ENCODE peak calls at places on chromosomes 4 and X, in nine cellular contexts. One of them, this sample, is unnamed.

GRCh38 chr4:150010525-150011126 is 67.6 kb upstream of the DCLK2 start:
- DNase-seq in trophoblast cell: peak; percentile 78
- DNase-seq in SW480: peak; percentile 59
- DNase-seq in activated CD4-positive, alpha-beta T cell treated with anti-CD3 and anti-CD28 coated beads for 36 hours: peak; percentile 19
- DNase-seq in NCI-H524: peak; percentile 12
- DNase-seq in heart left ventricle: peak; percentile 33
- DNase-seq in mucosa of descending colon: peak; percentile 77
- DNase-seq in neural crest cell: peak; percentile 4
- DNase-seq in C1 segment of cervical spinal cord: no peak
- DNase-seq in this sample: peak; percentile 66

GRCh38 chrX:11470231-11470630 is 177.0 kb downstream of the AMELX start:
- DNase-seq in mucosa of descending colon: no peak
- DNase-seq in C1 segment of cervical spinal cord: no peak
- DNase-seq in heart left ventricle: no peak
- DNase-seq in SW480: no peak
- DNase-seq in trophoblast cell: no peak
- DNase-seq in neural crest cell: no peak
- DNase-seq in activated CD4-positive, alpha-beta T cell treated with anti-CD3 and anti-CD28 coated beads for 36 hours: no peak
- DNase-seq in NCI-H524: no peak
- DNase-seq in this sample: no peak

GRCh38 chrX:109826954-109827708 is 94.1 kb upstream of the ACSL4 start:
- DNase-seq in activated CD4-positive, alpha-beta T cell treated with anti-CD3 and anti-CD28 coated beads for 36 hours: no peak
- DNase-seq in C1 segment of cervical spinal cord: no peak
- DNase-seq in SW480: peak; percentile 57
- DNase-seq in neural crest cell: no peak
- DNase-seq in heart left ventricle: no peak
- DNase-seq in mucosa of descending colon: no peak
- DNase-seq in NCI-H524: no peak
- DNase-seq in trophoblast cell: peak; percentile 80
- DNase-seq in this sample: no peak

GRCh38 chrX:112642349-112642748 is 37.4 kb downstream of the LHFPL1 start:
- DNase-seq in mucosa of descending colon: peak; percentile 23
- DNase-seq in SW480: peak; percentile 46
- DNase-seq in C1 segment of cervical spinal cord: peak; percentile 17
- DNase-seq in neural crest cell: peak; percentile 49
- DNase-seq in activated CD4-positive, alpha-beta T cell treated with anti-CD3 and anti-CD28 coated beads for 36 hours: peak; percentile 17
- DNase-seq in NCI-H524: peak; percentile 56
- DNase-seq in heart left ventricle: peak; percentile 26
- DNase-seq in trophoblast cell: peak; percentile 77
- DNase-seq in this sample: peak; percentile 46

GRCh38 chr4:122665148-122665547 is 44.3 kb upstream of the IL21 start:
- DNase-seq in C1 segment of cervical spinal cord: no peak
- DNase-seq in neural crest cell: no peak
- DNase-seq in heart left ventricle: no peak
- DNase-seq in SW480: no peak
- DNase-seq in mucosa of descending colon: no peak
- DNase-seq in NCI-H524: no peak
- DNase-seq in trophoblast cell: peak; percentile 6
- DNase-seq in activated CD4-positive, alpha-beta T cell treated with anti-CD3 and anti-CD28 coated beads for 36 hours: no peak
- DNase-seq in this sample: no peak

GRCh38 chrX:41137589-41137988 is 52.3 kb downstream of the USP9X start:
- DNase-seq in neural crest cell: no peak
- DNase-seq in heart left ventricle: no peak
- DNase-seq in mucosa of descending colon: no peak
- DNase-seq in C1 segment of cervical spinal cord: no peak
- DNase-seq in activated CD4-positive, alpha-beta T cell treated with anti-CD3 and anti-CD28 coated beads for 36 hours: no peak
- DNase-seq in trophoblast cell: peak; percentile 37
- DNase-seq in SW480: no peak
- DNase-seq in NCI-H524: no peak
- DNase-seq in this sample: no peak

GRCh38 chr4:173332963-173333657 is 1.0 kb downstream of the HMGB2 start:
- DNase-seq in NCI-H524: no peak
- DNase-seq in mucosa of descending colon: peak; percentile 26
- DNase-seq in trophoblast cell: peak; percentile 14
- DNase-seq in SW480: peak; percentile 25
- DNase-seq in heart left ventricle: no peak
- DNase-seq in activated CD4-positive, alpha-beta T cell treated with anti-CD3 and anti-CD28 coated beads for 36 hours: peak; percentile 43
- DNase-seq in neural crest cell: no peak
- DNase-seq in C1 segment of cervical spinal cord: no peak
- DNase-seq in this sample: no peak

GRCh38 chr4:145792429-145792828 is 112.5 kb downstream of the C4orf51 start:
- DNase-seq in C1 segment of cervical spinal cord: no peak
- DNase-seq in NCI-H524: no peak
- DNase-seq in mucosa of descending colon: no peak
- DNase-seq in SW480: no peak
- DNase-seq in trophoblast cell: no peak
- DNase-seq in heart left ventricle: no peak
- DNase-seq in neural crest cell: no peak
- DNase-seq in activated CD4-positive, alpha-beta T cell treated with anti-CD3 and anti-CD28 coated beads for 36 hours: no peak
- DNase-seq in this sample: no peak

GRCh38 chr4:107615809-107616208 is 104.2 kb downstream of the PAPSS1 start:
- DNase-seq in SW480: no peak
- DNase-seq in mucosa of descending colon: no peak
- DNase-seq in neural crest cell: no peak
- DNase-seq in trophoblast cell: no peak
- DNase-seq in C1 segment of cervical spinal cord: no peak
- DNase-seq in activated CD4-positive, alpha-beta T cell treated with anti-CD3 and anti-CD28 coated beads for 36 hours: no peak
- DNase-seq in heart left ventricle: no peak
- DNase-seq in NCI-H524: no peak
- DNase-seq in this sample: no peak

GRCh38 chrX:115021121-115021520 is 3.7 kb upstream of the IL13RA2 start:
- DNase-seq in SW480: no peak
- DNase-seq in mucosa of descending colon: no peak
- DNase-seq in C1 segment of cervical spinal cord: no peak
- DNase-seq in NCI-H524: peak; percentile 11
- DNase-seq in neural crest cell: no peak
- DNase-seq in trophoblast cell: peak; percentile 22
- DNase-seq in heart left ventricle: no peak
- DNase-seq in activated CD4-positive, alpha-beta T cell treated with anti-CD3 and anti-CD28 coated beads for 36 hours: no peak
- DNase-seq in this sample: no peak

GRCh38 chrX:120315776-120316175 is 4.5 kb upstream of the TMEM255A start:
- DNase-seq in trophoblast cell: peak; percentile 49
- DNase-seq in neural crest cell: no peak
- DNase-seq in NCI-H524: no peak
- DNase-seq in activated CD4-positive, alpha-beta T cell treated with anti-CD3 and anti-CD28 coated beads for 36 hours: no peak
- DNase-seq in C1 segment of cervical spinal cord: no peak
- DNase-seq in mucosa of descending colon: no peak
- DNase-seq in SW480: peak; percentile 89
- DNase-seq in heart left ventricle: no peak
- DNase-seq in this sample: no peak

GRCh38 chr4:162838671-162839070 is 328.0 kb downstream of the NAF1 start:
- DNase-seq in trophoblast cell: peak; percentile 82
- DNase-seq in neural crest cell: no peak
- DNase-seq in mucosa of descending colon: peak; percentile 78
- DNase-seq in NCI-H524: no peak
- DNase-seq in heart left ventricle: no peak
- DNase-seq in activated CD4-positive, alpha-beta T cell treated with anti-CD3 and anti-CD28 coated beads for 36 hours: no peak
- DNase-seq in SW480: no peak
- DNase-seq in C1 segment of cervical spinal cord: no peak
- DNase-seq in this sample: no peak

GRCh38 chr4:140884431-140885058 is 128.4 kb upstream of the TBC1D9 start:
- DNase-seq in mucosa of descending colon: peak; percentile 65
- DNase-seq in NCI-H524: peak; percentile 19
- DNase-seq in activated CD4-positive, alpha-beta T cell treated with anti-CD3 and anti-CD28 coated beads for 36 hours: peak; percentile 49
- DNase-seq in C1 segment of cervical spinal cord: peak; percentile 4
- DNase-seq in SW480: peak; percentile 60
- DNase-seq in heart left ventricle: peak; percentile 47
- DNase-seq in trophoblast cell: peak; percentile 76
- DNase-seq in neural crest cell: peak; percentile 22
- DNase-seq in this sample: peak; percentile 48

GRCh38 chr4:36056128-36056527 is 188.2 kb downstream of the ARAP2 start:
- DNase-seq in mucosa of descending colon: peak; percentile 44
- DNase-seq in SW480: no peak
- DNase-seq in activated CD4-positive, alpha-beta T cell treated with anti-CD3 and anti-CD28 coated beads for 36 hours: no peak
- DNase-seq in NCI-H524: no peak
- DNase-seq in neural crest cell: no peak
- DNase-seq in heart left ventricle: no peak
- DNase-seq in trophoblast cell: no peak
- DNase-seq in C1 segment of cervical spinal cord: no peak
- DNase-seq in this sample: no peak

GRCh38 chr4:142405021-142405991 is 440.8 kb downstream of the INPP4B start:
- DNase-seq in NCI-H524: no peak
- DNase-seq in activated CD4-positive, alpha-beta T cell treated with anti-CD3 and anti-CD28 coated beads for 36 hours: peak; percentile 78
- DNase-seq in C1 segment of cervical spinal cord: peak; percentile 68
- DNase-seq in trophoblast cell: peak; percentile 31
- DNase-seq in mucosa of descending colon: peak; percentile 56
- DNase-seq in SW480: peak; percentile 66
- DNase-seq in neural crest cell: peak; percentile 6
- DNase-seq in heart left ventricle: peak; percentile 49
- DNase-seq in this sample: peak; percentile 25

GRCh38 chr4:107094332-107094731 is 58.2 kb upstream of the DKK2 start:
- DNase-seq in C1 segment of cervical spinal cord: no peak
- DNase-seq in neural crest cell: no peak
- DNase-seq in SW480: peak; percentile 7
- DNase-seq in activated CD4-positive, alpha-beta T cell treated with anti-CD3 and anti-CD28 coated beads for 36 hours: no peak
- DNase-seq in heart left ventricle: no peak
- DNase-seq in NCI-H524: no peak
- DNase-seq in trophoblast cell: peak; percentile 14
- DNase-seq in mucosa of descending colon: no peak
- DNase-seq in this sample: no peak

GRCh38 chr4:67087897-67088296 is 457.4 kb downstream of the CENPC start:
- DNase-seq in C1 segment of cervical spinal cord: no peak
- DNase-seq in SW480: peak; percentile 1
- DNase-seq in activated CD4-positive, alpha-beta T cell treated with anti-CD3 and anti-CD28 coated beads for 36 hours: peak; percentile 71
- DNase-seq in mucosa of descending colon: peak; percentile 71
- DNase-seq in heart left ventricle: no peak
- DNase-seq in neural crest cell: peak; percentile 16
- DNase-seq in trophoblast cell: peak; percentile 73
- DNase-seq in NCI-H524: no peak
- DNase-seq in this sample: peak; percentile 30

GRCh38 chr4:144174401-144175067 is 34.0 kb upstream of the GYPA start:
- DNase-seq in SW480: peak; percentile 51
- DNase-seq in neural crest cell: no peak
- DNase-seq in C1 segment of cervical spinal cord: no peak
- DNase-seq in activated CD4-positive, alpha-beta T cell treated with anti-CD3 and anti-CD28 coated beads for 36 hours: peak; percentile 42
- DNase-seq in mucosa of descending colon: peak; percentile 24
- DNase-seq in trophoblast cell: peak; percentile 86
- DNase-seq in NCI-H524: no peak
- DNase-seq in heart left ventricle: no peak
- DNase-seq in this sample: peak; percentile 39

GRCh38 chrX:73832319-73832718 is 269.3 kb downstream of the CHIC1 start:
- DNase-seq in activated CD4-positive, alpha-beta T cell treated with anti-CD3 and anti-CD28 coated beads for 36 hours: no peak
- DNase-seq in NCI-H524: no peak
- DNase-seq in SW480: no peak
- DNase-seq in heart left ventricle: no peak
- DNase-seq in C1 segment of cervical spinal cord: no peak
- DNase-seq in mucosa of descending colon: no peak
- DNase-seq in neural crest cell: no peak
- DNase-seq in trophoblast cell: no peak
- DNase-seq in this sample: no peak

GRCh38 chr4:16227462-16227868 is 1.2 kb upstream of the TAPT1 start:
- DNase-seq in neural crest cell: no peak
- DNase-seq in heart left ventricle: peak; percentile 56
- DNase-seq in NCI-H524: no peak
- DNase-seq in mucosa of descending colon: peak; percentile 52
- DNase-seq in trophoblast cell: peak; percentile 34
- DNase-seq in SW480: peak; percentile 28
- DNase-seq in activated CD4-positive, alpha-beta T cell treated with anti-CD3 and anti-CD28 coated beads for 36 hours: peak; percentile 37
- DNase-seq in C1 segment of cervical spinal cord: peak; percentile 60
- DNase-seq in this sample: no peak

GRCh38 chr4:174627473-174627872 is 105.2 kb upstream of the HPGD start:
- DNase-seq in SW480: no peak
- DNase-seq in activated CD4-positive, alpha-beta T cell treated with anti-CD3 and anti-CD28 coated beads for 36 hours: no peak
- DNase-seq in heart left ventricle: no peak
- DNase-seq in trophoblast cell: no peak
- DNase-seq in mucosa of descending colon: no peak
- DNase-seq in neural crest cell: no peak
- DNase-seq in C1 segment of cervical spinal cord: no peak
- DNase-seq in NCI-H524: no peak
- DNase-seq in this sample: no peak

GRCh38 chr4:139014391-139015268 is 951 bp upstream of the NOCT start:
- DNase-seq in heart left ventricle: no peak
- DNase-seq in C1 segment of cervical spinal cord: no peak
- DNase-seq in neural crest cell: no peak
- DNase-seq in NCI-H524: peak; percentile 38
- DNase-seq in activated CD4-positive, alpha-beta T cell treated with anti-CD3 and anti-CD28 coated beads for 36 hours: no peak
- DNase-seq in SW480: peak; percentile 84
- DNase-seq in trophoblast cell: peak; percentile 96
- DNase-seq in mucosa of descending colon: peak; percentile 52
- DNase-seq in this sample: peak; percentile 76

GRCh38 chr4:10118355-10119004 is 1.9 kb upstream of the WDR1 start:
- DNase-seq in mucosa of descending colon: no peak
- DNase-seq in heart left ventricle: no peak
- DNase-seq in NCI-H524: no peak
- DNase-seq in SW480: no peak
- DNase-seq in trophoblast cell: no peak
- DNase-seq in activated CD4-positive, alpha-beta T cell treated with anti-CD3 and anti-CD28 coated beads for 36 hours: peak; percentile 51
- DNase-seq in C1 segment of cervical spinal cord: no peak
- DNase-seq in neural crest cell: no peak
- DNase-seq in this sample: no peak

GRCh38 chr4:141713185-141713584 is 76.8 kb downstream of the IL15 start:
- DNase-seq in activated CD4-positive, alpha-beta T cell treated with anti-CD3 and anti-CD28 coated beads for 36 hours: no peak
- DNase-seq in C1 segment of cervical spinal cord: no peak
- DNase-seq in heart left ventricle: no peak
- DNase-seq in mucosa of descending colon: no peak
- DNase-seq in trophoblast cell: no peak
- DNase-seq in neural crest cell: no peak
- DNase-seq in SW480: no peak
- DNase-seq in NCI-H524: no peak
- DNase-seq in this sample: no peak

GRCh38 chr4:64718091-64718490 is 308.8 kb upstream of the TECRL start:
- DNase-seq in NCI-H524: no peak
- DNase-seq in trophoblast cell: no peak
- DNase-seq in C1 segment of cervical spinal cord: no peak
- DNase-seq in activated CD4-positive, alpha-beta T cell treated with anti-CD3 and anti-CD28 coated beads for 36 hours: no peak
- DNase-seq in neural crest cell: no peak
- DNase-seq in heart left ventricle: no peak
- DNase-seq in SW480: no peak
- DNase-seq in mucosa of descending colon: no peak
- DNase-seq in this sample: no peak

GRCh38 chr4:173547889-173548288 is 17.9 kb upstream of the HAND2 start:
- DNase-seq in NCI-H524: peak; percentile 23
- DNase-seq in C1 segment of cervical spinal cord: no peak
- DNase-seq in mucosa of descending colon: no peak
- DNase-seq in trophoblast cell: peak; percentile 5
- DNase-seq in activated CD4-positive, alpha-beta T cell treated with anti-CD3 and anti-CD28 coated beads for 36 hours: no peak
- DNase-seq in SW480: no peak
- DNase-seq in heart left ventricle: no peak
- DNase-seq in neural crest cell: no peak
- DNase-seq in this sample: no peak

GRCh38 chrX:16114640-16115039 is 8.7 kb upstream of the GRPR start:
- DNase-seq in activated CD4-positive, alpha-beta T cell treated with anti-CD3 and anti-CD28 coated beads for 36 hours: no peak
- DNase-seq in SW480: no peak
- DNase-seq in heart left ventricle: no peak
- DNase-seq in NCI-H524: no peak
- DNase-seq in C1 segment of cervical spinal cord: no peak
- DNase-seq in trophoblast cell: no peak
- DNase-seq in mucosa of descending colon: no peak
- DNase-seq in neural crest cell: no peak
- DNase-seq in this sample: no peak

GRCh38 chr4:16230308-16230707 is 4.0 kb upstream of the TAPT1 start:
- DNase-seq in trophoblast cell: no peak
- DNase-seq in mucosa of descending colon: no peak
- DNase-seq in neural crest cell: no peak
- DNase-seq in SW480: no peak
- DNase-seq in heart left ventricle: no peak
- DNase-seq in C1 segment of cervical spinal cord: no peak
- DNase-seq in activated CD4-positive, alpha-beta T cell treated with anti-CD3 and anti-CD28 coated beads for 36 hours: no peak
- DNase-seq in NCI-H524: no peak
- DNase-seq in this sample: no peak

GRCh38 chrX:110175146-110175545 is 142.7 kb downstream of the AMMECR1 start:
- DNase-seq in neural crest cell: no peak
- DNase-seq in C1 segment of cervical spinal cord: no peak
- DNase-seq in activated CD4-positive, alpha-beta T cell treated with anti-CD3 and anti-CD28 coated beads for 36 hours: no peak
- DNase-seq in NCI-H524: no peak
- DNase-seq in heart left ventricle: no peak
- DNase-seq in mucosa of descending colon: no peak
- DNase-seq in SW480: no peak
- DNase-seq in trophoblast cell: peak; percentile 42
- DNase-seq in this sample: no peak

GRCh38 chrX:135396109-135396508 is 25.6 kb upstream of the SMIM10L2A start:
- DNase-seq in SW480: peak; percentile 16
- DNase-seq in NCI-H524: no peak
- DNase-seq in activated CD4-positive, alpha-beta T cell treated with anti-CD3 and anti-CD28 coated beads for 36 hours: peak; percentile 5
- DNase-seq in neural crest cell: no peak
- DNase-seq in heart left ventricle: no peak
- DNase-seq in trophoblast cell: no peak
- DNase-seq in mucosa of descending colon: no peak
- DNase-seq in C1 segment of cervical spinal cord: no peak
- DNase-seq in this sample: peak; percentile 40

GRCh38 chr4:98828801-98829200 is 100.1 kb downstream of the EIF4E start:
- DNase-seq in neural crest cell: no peak
- DNase-seq in C1 segment of cervical spinal cord: no peak
- DNase-seq in heart left ventricle: no peak
- DNase-seq in mucosa of descending colon: peak; percentile 42
- DNase-seq in SW480: peak; percentile 16
- DNase-seq in activated CD4-positive, alpha-beta T cell treated with anti-CD3 and anti-CD28 coated beads for 36 hours: peak; percentile 43
- DNase-seq in trophoblast cell: no peak
- DNase-seq in NCI-H524: no peak
- DNase-seq in this sample: no peak

This sample was measured in NCI-H460.